ENCODE peak calls at places on chromosomes 11 and 22, in four cellular contexts. I, L, J and P are unnamed samples.
A peak's percentile ranks its signal among the peaks of the same experiment; 100 is the strongest.

GRCh38 chr11:131192628-131193027 is 177.8 kb upstream of the NTM start:
- DNase-seq in I (no peak), J (no peak), L (no peak), P (no peak)

GRCh38 chr22:31692186-31692886 is 30.3 kb upstream of the PISD start:
- DNase-seq in I (no peak), L (no peak), J (peak; percentile 26), P (no peak)

GRCh38 chr11:47352556-47352955 is at the start of gene MYBPC3:
- DNase-seq in L (no peak), I (no peak), J (no peak), P (no peak)

GRCh38 chr22:33022231-33022630 is 36.0 kb downstream of the SYN3 start:
- DNase-seq in L (no peak), I (no peak), J (no peak), P (no peak)

GRCh38 chr11:74877132-74877531 is 71.8 kb downstream of the XRRA1 start:
- DNase-seq in I (no peak), L (no peak), J (peak; percentile 7), P (no peak)

GRCh38 chr11:90243534-90243933 is 20.7 kb upstream of the CHORDC1 start:
- DNase-seq in J (no peak), I (no peak), L (no peak), P (no peak)

GRCh38 chr22:31241936-31242335 is 29.8 kb downstream of the LIMK2 start:
- DNase-seq in I (peak; percentile 37), J (peak; percentile 48), L (no peak), P (no peak)

GRCh38 chr11:116284930-116285329 is 487.9 kb downstream of the BUD13 start:
- DNase-seq in J (no peak), L (no peak), I (no peak), P (no peak)

GRCh38 chr22:41762980-41763779 is 37.3 kb upstream of the CCDC134 start:
- DNase-seq in J (no peak), L (no peak), I (no peak), P (no peak)

GRCh38 chr11:6327806-6328205 is 7.5 kb upstream of the CAVIN3 start:
- DNase-seq in J (no peak), L (no peak), I (no peak), P (no peak)

GRCh38 chr11:130609121-130610035 is 160.9 kb downstream of the ADAMTS15 start:
- DNase-seq in L (peak; percentile 85), J (peak; percentile 78), I (no peak), P (no peak)

GRCh38 chr11:128180446-128181089 is 406.8 kb downstream of the ETS1 start:
- DNase-seq in L (no peak), J (peak; percentile 74), I (peak; percentile 72), P (peak; percentile 52)

GRCh38 chr11:47348859-47349258 is 3.6 kb downstream of the MYBPC3 start:
- DNase-seq in L (no peak), I (no peak), J (peak; percentile 50), P (no peak)

GRCh38 chr22:16601437-16602223 is 9.0 kb upstream of the CCT8L2 start:
- DNase-seq in J (no peak), L (peak; percentile 39), I (no peak), P (no peak)

GRCh38 chr11:71266114-71266833 is 13.9 kb upstream of the SHANK2 start:
- DNase-seq in J (no peak), L (no peak), I (no peak), P (no peak)

DNA sequence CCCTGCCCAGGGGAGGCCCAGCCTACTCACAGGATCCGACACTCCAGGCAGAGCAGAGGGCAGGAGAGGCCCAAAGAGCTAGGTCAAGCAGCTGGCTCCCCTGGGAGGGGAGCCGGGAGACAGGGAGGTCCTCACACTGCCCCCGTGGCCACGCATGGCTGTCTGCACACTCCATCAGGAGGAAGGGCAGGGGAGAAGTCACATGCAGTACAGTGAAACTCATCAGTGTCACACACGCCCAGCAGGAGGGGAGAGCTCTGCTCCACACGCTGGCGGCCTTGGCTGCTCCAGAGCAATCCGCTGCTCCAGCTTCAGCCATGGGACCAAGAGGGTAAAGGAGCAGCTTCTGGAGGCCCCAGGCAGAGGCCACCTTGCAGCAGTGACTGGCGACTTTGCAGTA is 14.3 kb downstream of the TCIRG1 start:
- DNase-seq in J (no peak), L (no peak), I (no peak), P (no peak)
- H3K4me3 ChIP-seq in J (no peak overlapping the region), L (no peak overlapping the region), I (no peak overlapping the region), P (no peak overlapping the region)

DNA sequence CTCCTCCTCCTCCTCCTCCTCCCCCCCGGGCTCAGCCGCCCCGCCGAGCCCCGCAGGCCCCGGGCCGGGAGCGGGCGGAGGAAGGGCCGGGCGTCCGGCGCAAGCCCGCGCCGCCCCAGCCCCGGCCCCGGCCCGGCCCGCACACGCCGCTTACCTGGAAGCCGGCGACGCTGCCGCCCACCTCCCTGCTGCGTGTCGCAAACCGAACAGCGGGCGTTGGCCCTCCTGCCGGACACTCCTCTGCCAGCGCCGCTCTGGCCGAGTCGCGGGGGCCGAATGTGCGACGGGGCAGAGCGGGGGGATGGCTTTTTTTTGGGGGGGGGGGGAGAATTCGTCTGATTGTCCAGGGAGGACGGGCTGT is 1.1 kb downstream of the IGF2 start:
- DNase-seq in I (no peak), J (peak; percentile 57), L (peak; percentile 20), P (no peak)
- H3K4me3 ChIP-seq in I (peak overlapping the region; percentile 12), J (no peak overlapping the region), L (peak overlapping the region; percentile 55), P (no peak overlapping the region)

GRCh38 chr11:124339671-124340447 is 19.9 kb upstream of the OR8D2 start:
- DNase-seq in L (no peak), J (no peak), I (no peak), P (no peak)
- H3K4me3 ChIP-seq in L (no peak overlapping the region), J (no peak overlapping the region), I (no peak overlapping the region), P (no peak overlapping the region)

DNA sequence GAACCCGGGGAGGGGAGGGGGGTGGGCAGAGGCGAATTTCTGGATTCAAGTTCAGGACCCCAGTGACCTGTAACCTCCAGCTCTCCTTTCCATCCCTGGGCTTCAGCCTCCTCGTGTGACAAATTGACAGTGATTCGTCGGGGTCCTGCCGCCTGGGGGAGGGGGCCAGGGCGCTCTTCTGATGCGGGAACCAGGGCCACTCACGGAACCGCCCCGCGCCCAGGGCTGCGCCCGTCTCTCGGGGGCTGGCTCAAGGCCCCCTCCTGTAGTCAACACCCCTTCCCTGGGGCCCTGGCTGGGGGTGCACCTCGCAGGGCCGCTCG is 92.8 kb upstream of the ANO1 start:
- DNase-seq in I (no peak), J (no peak), L (no peak), P (no peak)
- H3K4me3 ChIP-seq in I (no peak overlapping the region), J (no peak overlapping the region), L (peak overlapping the region; percentile 47), P (no peak overlapping the region)

DNA sequence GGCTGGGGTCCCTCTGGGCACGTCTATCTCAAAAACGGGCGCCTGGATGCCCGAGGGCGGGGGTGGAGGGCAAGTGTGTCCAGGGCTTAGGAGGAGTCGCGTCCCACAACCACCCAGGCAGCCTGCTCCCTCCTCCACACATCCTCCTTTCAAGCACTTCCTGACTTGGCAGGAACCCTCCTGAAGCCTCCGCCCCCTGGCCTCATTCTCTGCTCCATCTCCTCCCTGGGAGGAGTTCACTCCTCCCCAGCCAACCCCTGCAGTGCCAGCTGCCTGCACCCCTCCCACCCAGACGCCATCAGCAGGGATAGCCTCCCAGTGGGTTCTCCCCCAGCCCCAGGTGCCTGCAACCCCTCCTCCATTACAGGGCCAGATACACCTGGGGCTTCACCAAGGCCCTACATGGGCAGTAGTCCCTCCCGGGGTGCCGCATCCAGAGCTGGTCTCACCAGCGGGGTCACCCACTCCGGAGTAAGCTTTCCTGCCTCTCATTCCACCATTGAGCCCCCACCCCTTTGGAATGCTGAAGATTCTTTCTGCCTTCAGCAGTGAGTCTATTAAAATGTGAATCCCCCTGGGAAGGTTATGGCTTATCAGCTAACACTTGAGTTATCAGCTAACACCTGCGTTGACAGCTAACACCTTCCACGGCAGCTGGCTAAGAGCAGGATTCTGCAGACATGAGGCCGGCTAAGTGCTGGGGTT is 24.4 kb downstream of the RTN4R start:
- DNase-seq in I (peak; percentile 16), J (peak; percentile 56), L (peak; percentile 39), P (no peak)
- H3K4me3 ChIP-seq in I (no peak overlapping the region), J (no peak overlapping the region), L (no peak overlapping the region), P (peak overlapping the region; percentile 23)

GRCh38 chr11:65111159-65111536 is 524 bp upstream of the TM7SF2 start:
- DNase-seq in L (no peak), J (no peak), I (no peak), P (no peak)
- H3K4me3 ChIP-seq in L (no peak overlapping the region), J (no peak overlapping the region), I (no peak overlapping the region), P (no peak overlapping the region)

DNA sequence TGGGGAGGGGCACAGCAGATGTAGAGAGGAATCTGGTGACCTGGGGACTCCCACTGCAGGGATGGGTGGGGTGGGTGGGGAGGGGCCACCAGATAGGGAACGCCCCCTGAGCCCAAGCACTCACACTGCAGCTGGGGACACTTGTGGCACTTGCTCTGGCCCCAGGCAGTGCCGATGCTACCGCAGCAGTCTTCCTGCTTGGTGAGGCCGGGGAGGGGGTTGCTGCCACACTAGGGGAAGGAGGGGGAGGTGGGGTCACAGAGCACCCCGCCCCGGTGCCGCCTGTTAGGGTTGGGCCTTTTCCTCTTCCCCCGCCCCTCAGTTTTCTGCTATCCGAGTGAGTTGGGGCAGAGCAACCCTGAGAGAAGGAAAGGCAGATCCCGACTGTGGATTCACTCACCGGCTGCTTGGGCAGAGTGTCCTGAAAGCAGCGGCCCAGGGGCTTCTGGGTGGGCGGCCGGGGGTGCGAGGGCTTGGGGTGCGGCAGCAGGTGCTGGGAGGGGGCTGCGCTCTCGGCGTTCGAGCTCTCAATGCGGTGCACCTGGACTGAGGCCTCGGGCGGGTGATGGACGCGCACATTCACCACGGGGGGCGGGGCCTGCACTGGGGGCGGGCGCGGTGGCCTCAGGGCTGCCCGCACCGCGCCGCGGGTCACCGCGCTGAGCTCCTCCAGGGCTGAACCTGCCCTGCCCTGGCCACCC is 4.7 kb downstream of the LTBP3 start:
- DNase-seq in I (no peak), J (no peak), L (no peak), P (no peak)
- H3K4me3 ChIP-seq in I (no peak overlapping the region), J (no peak overlapping the region), L (no peak overlapping the region), P (no peak overlapping the region)